ENCODE peak calls at places on chromosomes 6 and 20, in nine cellular contexts. E is mammary epithelial cell, G is tibial nerve, P is A673, L is dorsolateral prefrontal cortex, Z is iPS DF 6.9, R is substantia nigra, U is right cardiac atrium, M is HCT116. A is an unnamed sample.

GRCh38 chr6:41730531-41731436 is 4.6 kb downstream of the TFEB start:
- DNase-seq in E (no peak), G (no peak), P (peak; percentile 64), L (no peak), Z (no peak), R (no peak), U (no peak), M (no peak), A (no peak)

GRCh38 chr6:41694815-41695536 is 40.4 kb downstream of the TFEB start:
- DNase-seq in E (no peak), G (no peak), P (no peak), L (no peak), Z (no peak), R (no peak), U (no peak), M (no peak), A (no peak)

GRCh38 chr20:43534791-43535350 is 24.0 kb upstream of the SGK2 start:
- DNase-seq in E (no peak), G (no peak), P (no peak), L (no peak), Z (no peak), R (no peak), U (no peak), M (no peak), A (no peak)

GRCh38 chr6:47424436-47424836 is 53.2 kb upstream of the CD2AP start:
- DNase-seq in E (no peak), G (no peak), P (no peak), L (no peak), Z (no peak), R (no peak), U (no peak), M (no peak), A (no peak)

GRCh38 chr6:74969591-74970267 is 236.1 kb downstream of the COL12A1 start:
- DNase-seq in E (no peak), G (no peak), P (no peak), L (no peak), Z (no peak), R (no peak), U (no peak), M (no peak), A (no peak)

GRCh38 chr20:21699216-21699508 is 6.3 kb upstream of the PAX1 start:
- DNase-seq in E (no peak), G (no peak), P (no peak), L (no peak), Z (no peak), R (no peak), U (no peak), M (no peak), A (no peak)

GRCh38 chr20:1094706-1095220 is 23.6 kb upstream of the PSMF1 start:
- DNase-seq in E (no peak), G (no peak), P (peak; percentile 23), L (no peak), Z (no peak), R (no peak), U (no peak), M (no peak), A (no peak)

GRCh38 chr6:12245763-12246720 is 44.1 kb upstream of the EDN1 start:
- DNase-seq in E (peak; percentile 38), G (no peak), P (no peak), L (no peak), Z (no peak), R (no peak), U (no peak), M (no peak), A (no peak)

GRCh38 chr6:110255356-110255755 is 75.1 kb downstream of the CDC40 start:
- DNase-seq in E (peak; percentile 9), G (no peak), P (peak; percentile 31), L (no peak), Z (no peak), R (no peak), U (no peak), M (no peak), A (no peak)

GRCh38 chr6:5422321-5422915 is 161.1 kb downstream of the FARS2 start:
- DNase-seq in E (peak; percentile 14), G (no peak), P (peak; percentile 59), L (peak; percentile 34), Z (peak; percentile 33), R (no peak), U (no peak), M (peak; percentile 7), A (no peak)

GRCh38 chr6:7882505-7883257 is 27.9 kb downstream of the TXNDC5 start:
- DNase-seq in E (no peak), G (no peak), P (no peak), L (no peak), Z (no peak), R (no peak), U (no peak), M (no peak), A (no peak)

GRCh38 chr6:35810831-35811698 is 5.9 kb downstream of the LHFPL5 start:
- DNase-seq in E (peak; percentile 87), G (no peak), P (peak; percentile 59), L (no peak), Z (no peak), R (no peak), U (no peak), M (peak; percentile 76), A (peak; percentile 96)

GRCh38 chr6:128310061-128310460 is 210.3 kb downstream of the PTPRK start:
- DNase-seq in E (no peak), G (no peak), P (no peak), L (no peak), Z (no peak), R (no peak), U (no peak), M (no peak), A (no peak)

GRCh38 chr20:50400705-50401045 is 109.5 kb upstream of the PTPN1 start:
- DNase-seq in E (no peak), G (no peak), P (no peak), L (peak; percentile 44), Z (no peak), R (no peak), U (no peak), M (no peak), A (no peak)

GRCh38 chr20:50401047-50401586 is 109.1 kb upstream of the PTPN1 start:
- DNase-seq in E (no peak), G (no peak), P (no peak), L (no peak), Z (no peak), R (no peak), U (no peak), M (no peak), A (no peak)

GRCh38 chr20:50399003-50399916 is 110.9 kb upstream of the PTPN1 start:
- DNase-seq in E (no peak), G (no peak), P (no peak), L (peak; percentile 84), Z (no peak), R (no peak), U (peak; percentile 80), M (no peak), A (no peak)

GRCh38 chr20:50398471-50399002 is 111.6 kb upstream of the PTPN1 start:
- DNase-seq in E (no peak), G (no peak), P (no peak), L (no peak), Z (no peak), R (no peak), U (no peak), M (no peak), A (no peak)

DNA sequence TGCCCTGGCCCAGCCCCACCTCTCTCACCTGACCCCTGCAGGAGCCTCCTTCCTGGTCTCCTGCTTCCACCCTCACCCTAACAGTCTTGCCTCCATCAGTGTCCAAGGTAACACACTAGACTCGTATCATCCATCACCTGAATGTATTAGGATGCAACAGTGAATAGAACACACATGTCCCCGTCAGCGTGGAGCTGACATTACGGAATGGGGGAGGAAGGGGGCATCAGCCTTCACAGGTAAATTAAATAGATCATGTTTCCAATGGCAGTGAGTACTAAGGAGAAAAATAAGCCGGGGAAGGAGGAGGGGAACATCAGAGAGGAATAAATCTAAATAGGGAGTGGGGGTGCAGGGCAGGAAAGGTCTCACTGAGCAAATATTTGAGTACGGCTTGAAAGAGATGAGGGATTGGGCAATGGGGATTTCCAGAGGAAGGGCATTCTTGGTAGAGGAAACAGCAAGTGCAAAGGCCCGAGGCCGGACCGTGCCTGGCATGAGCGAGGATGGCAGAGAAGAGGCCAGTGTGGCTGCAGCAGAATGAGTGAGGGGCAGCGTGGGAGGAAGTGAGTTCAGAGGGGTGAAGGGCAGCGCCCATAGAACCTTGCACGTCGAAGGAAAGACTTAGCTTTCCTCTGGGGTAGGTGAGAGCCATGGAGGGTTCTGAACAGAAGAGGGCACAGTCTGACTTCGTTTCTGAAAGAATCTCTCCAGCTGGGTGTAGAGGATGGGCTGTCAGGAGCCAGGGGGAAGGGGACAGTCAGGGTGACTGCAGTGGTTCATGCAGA is 110.1 kb upstream of the PTPN1 start:
- DNase-seq in E (peak; percentile 44), G (no peak), P (no peak), L (no peak), Z (no peak), R (no peak), U (no peak), M (no peak), A (no peak)
- H3K27ac ChIP-seq in E (no peak overlapping the region), G (peak overlapping the region; percentile 78), P (no peak overlapping the region), L (peak overlapping the region; percentile 83), Z (no peak overlapping the region), R (no peak overlapping the region), U (peak overlapping the region; percentile 80), M (no peak overlapping the region), A (no peak overlapping the region)

GRCh38 chr20:61817575-61817974 is 248.1 kb downstream of the TAF4 start:
- DNase-seq in E (no peak), G (no peak), P (no peak), L (no peak), Z (no peak), R (no peak), U (peak; percentile 4), M (no peak), A (no peak)
- H3K27ac ChIP-seq in E (no peak overlapping the region), G (no peak overlapping the region), P (no peak overlapping the region), L (no peak overlapping the region), Z (no peak overlapping the region), R (no peak overlapping the region), U (no peak overlapping the region), M (no peak overlapping the region), A (no peak overlapping the region)

DNA sequence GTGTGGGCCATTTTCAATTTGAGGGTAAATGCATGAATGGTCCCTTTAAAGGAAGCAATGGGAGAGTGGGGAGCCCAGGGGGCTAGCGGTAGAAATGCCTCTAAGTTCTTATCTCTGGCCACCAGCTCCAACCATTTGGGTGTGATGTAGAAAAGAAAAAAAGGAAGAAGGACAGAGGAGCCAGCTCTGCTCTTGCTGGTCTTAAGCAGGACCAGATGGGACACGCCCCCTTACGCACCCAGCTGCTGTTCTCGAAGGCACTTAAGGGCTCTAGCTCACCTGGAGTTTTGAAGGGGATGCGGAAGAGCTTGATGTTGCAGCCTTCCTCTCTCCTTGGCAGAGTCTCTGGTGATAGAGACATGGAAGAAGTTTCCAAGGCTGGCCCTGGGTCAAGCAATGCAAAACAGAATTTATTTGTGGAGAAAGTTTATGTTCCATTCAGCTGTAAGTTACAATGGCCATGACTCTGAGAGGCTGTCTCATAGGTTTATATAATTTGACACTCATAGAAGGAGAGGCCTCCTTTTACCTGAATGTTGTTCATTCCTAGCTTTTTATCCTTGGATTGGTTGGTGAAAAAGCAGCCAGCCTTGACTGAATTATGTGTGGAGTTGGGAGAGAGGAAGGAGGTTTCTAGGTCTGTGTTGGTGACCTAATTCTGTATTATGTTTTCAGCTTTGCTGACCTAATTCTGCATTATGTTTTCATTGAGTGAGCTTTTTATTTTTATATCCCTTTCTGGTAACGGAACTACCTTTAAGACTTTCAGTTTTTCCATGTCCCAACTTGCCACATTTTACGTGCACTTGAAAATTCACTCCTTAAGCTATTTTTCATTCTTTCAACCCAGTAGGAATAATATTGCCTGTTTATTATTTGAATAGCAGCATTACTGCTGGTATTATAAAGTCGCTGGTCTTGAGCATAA is 59.3 kb upstream of the RNF144B start:
- DNase-seq in E (no peak), G (no peak), P (no peak), L (no peak), Z (peak; percentile 18), R (no peak), U (peak; percentile 17), M (no peak), A (no peak)
- H3K27ac ChIP-seq in E (peak overlapping the region; percentile 57), G (peak overlapping the region; percentile 57), P (no peak overlapping the region), L (peak overlapping the region; percentile 74), Z (no peak overlapping the region), R (no peak overlapping the region), U (no peak overlapping the region), M (no peak overlapping the region), A (peak overlapping the region; percentile 78)

GRCh38 chr20:47559141-47559540 is 57.5 kb downstream of the NCOA3 start:
- DNase-seq in E (no peak), G (no peak), P (no peak), L (no peak), Z (no peak), R (no peak), U (no peak), M (no peak), A (no peak)
- H3K27ac ChIP-seq in E (no peak overlapping the region), G (peak overlapping the region; percentile 38), P (no peak overlapping the region), L (no peak overlapping the region), Z (no peak overlapping the region), R (no peak overlapping the region), U (no peak overlapping the region), M (no peak overlapping the region), A (no peak overlapping the region)